ENCODE peak calls at places on chromosomes 5 and 9, in seven cellular contexts. Q is SK-N-SH, Z is fibroblast of lung, A is type B pancreatic cell, L is neural crest cell, S is bronchial epithelial cell, G is GM13977. T is an unnamed sample.

GRCh38 chr9:81573415-81574321 is 115.7 kb downstream of the TLE1 start:
- DNase-seq in Q (no peak), Z (no peak), A (no peak), L (no peak), S (no peak), G (no peak), T (no peak)

GRCh38 chr9:35515766-35516165 is 25.9 kb downstream of the RUSC2 start:
- DNase-seq in Q (no peak), Z (no peak), A (no peak), L (no peak), S (peak), G (no peak), T (no peak)

GRCh38 chr9:135461936-135462335 is 17.6 kb upstream of the PPP1R26 start:
- DNase-seq in Q (no peak), Z (no peak), A (no peak), L (no peak), S (no peak), G (no peak), T (no peak)

GRCh38 chr9:96071245-96072124 is 196.0 kb downstream of the ERCC6L2 start:
- DNase-seq in Q (peak), Z (peak), A (no peak), L (peak), S (peak), G (peak), T (no peak)

GRCh38 chr5:67530609-67531255 is 334.1 kb upstream of the CD180 start:
- DNase-seq in Q (peak), Z (peak), A (no peak), L (no peak), S (no peak), G (no peak), T (no peak)

GRCh38 chr9:77897292-77897691 is 134.3 kb downstream of the GNAQ start:
- DNase-seq in Q (peak), Z (peak), A (no peak), L (no peak), S (no peak), G (no peak), T (no peak)

GRCh38 chr9:89606049-89606481 is 1.3 kb downstream of the GADD45G start:
- DNase-seq in Q (peak), Z (peak), A (no peak), L (peak), S (peak), G (peak), T (no peak)

GRCh38 chr5:127685662-127686061 is 17.5 kb upstream of the CCDC192 start:
- DNase-seq in Q (no peak), Z (peak), A (no peak), L (no peak), S (peak), G (no peak), T (no peak)

GRCh38 chr5:138490648-138491283 is 25.5 kb downstream of the EGR1 start:
- DNase-seq in Q (no peak), Z (no peak), A (no peak), L (no peak), S (no peak), G (no peak), T (no peak)

GRCh38 chr5:134071850-134072207 is 42.7 kb upstream of the TCF7 start:
- DNase-seq in Q (no peak), Z (no peak), A (no peak), L (no peak), S (no peak), G (no peak), T (no peak)

GRCh38 chr5:134069553-134069952 is 44.9 kb upstream of the TCF7 start:
- DNase-seq in Q (no peak), Z (no peak), A (no peak), L (no peak), S (no peak), G (no peak), T (no peak)

GRCh38 chr5:134072471-134073220 is 41.8 kb upstream of the TCF7 start:
- DNase-seq in Q (no peak), Z (no peak), A (no peak), L (no peak), S (peak), G (no peak), T (no peak)

GRCh38 chr5:134070979-134071849 is 43.3 kb upstream of the TCF7 start:
- DNase-seq in Q (no peak), Z (no peak), A (no peak), L (peak), S (no peak), G (peak), T (no peak)

DNA sequence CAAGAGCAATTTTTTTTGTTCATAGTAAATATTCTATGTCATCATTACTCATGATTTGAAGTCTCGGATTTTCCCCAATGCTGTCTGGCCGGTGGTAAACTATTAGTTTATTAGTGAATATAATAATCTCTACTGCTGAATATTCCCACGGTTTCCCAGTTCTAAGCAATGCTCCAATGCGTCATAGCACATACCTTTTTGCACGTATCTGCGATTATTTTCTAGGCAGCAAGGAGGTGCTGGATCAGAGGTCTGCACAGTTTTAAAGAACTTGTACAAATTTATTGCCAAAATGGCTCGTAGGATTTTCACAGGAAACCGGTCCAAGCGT is 43.9 kb upstream of the TCF7 start:
- DNase-seq in Q (no peak), Z (no peak), A (no peak), L (no peak), S (peak), G (no peak), T (no peak)
- TF ChIP-seq CTCF in Q (no peak), Z (no peak), A (no peak), L (peak), S (peak), G (peak), T (peak)

DNA sequence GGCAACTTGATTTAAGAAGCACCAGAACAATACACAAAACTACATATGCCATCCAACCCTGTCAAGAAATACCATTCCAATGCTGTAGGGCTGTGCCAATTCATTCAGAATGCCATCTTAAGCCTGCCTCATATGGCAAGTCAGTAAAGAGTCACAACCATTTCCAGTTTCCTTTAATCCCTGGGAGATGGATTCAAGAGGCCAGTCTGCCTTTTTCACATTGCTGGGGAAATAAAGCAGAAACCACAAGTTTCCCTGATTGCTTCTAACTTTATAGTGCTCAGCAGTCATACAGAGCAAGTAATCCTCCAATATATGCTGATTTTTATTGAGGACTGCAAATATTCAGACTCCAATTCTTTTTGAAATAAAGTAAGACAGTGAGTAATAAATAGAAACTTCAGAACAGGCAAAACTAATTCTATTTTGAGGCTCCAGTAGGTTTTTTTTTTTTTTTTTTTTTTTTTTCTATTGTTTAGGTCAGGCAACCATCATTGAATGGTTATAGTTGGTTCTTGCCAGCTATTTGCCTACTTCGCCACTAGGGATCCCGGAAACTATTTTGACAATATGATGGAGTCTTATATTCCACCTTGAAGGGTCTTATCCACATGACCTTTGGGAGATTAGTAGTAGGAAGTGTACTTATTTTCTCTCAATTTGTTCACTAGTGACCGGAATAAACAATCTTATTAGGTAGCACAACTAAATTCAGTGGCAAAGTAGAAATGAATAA is 400.9 kb upstream of the MEF2C start:
- DNase-seq in Q (no peak), Z (no peak), A (no peak), L (no peak), S (no peak), G (no peak), T (no peak)
- TF ChIP-seq CTCF in Q (peak), Z (no peak), A (peak), L (peak), S (no peak), G (no peak), T (no peak)

DNA sequence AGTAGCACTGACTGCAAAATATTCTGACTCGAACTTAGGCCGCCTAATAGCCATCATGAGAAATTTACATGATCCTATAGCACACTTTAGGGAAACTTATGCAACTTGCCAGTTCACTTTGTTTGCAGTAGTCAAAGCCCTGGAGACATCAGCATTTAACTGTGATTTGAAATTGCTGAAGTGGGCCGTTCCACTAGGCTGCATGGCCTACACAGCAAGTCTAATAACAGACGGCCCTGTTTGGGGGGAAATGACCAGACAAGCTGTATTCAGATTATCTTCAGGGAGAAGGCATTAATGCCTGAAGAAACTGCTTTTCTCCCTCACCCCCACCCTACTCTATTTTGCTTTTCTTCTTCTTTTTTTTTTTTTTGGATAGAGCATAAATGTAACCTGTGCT is 1928.4 kb upstream of the WWC1 start:
- DNase-seq in Q (no peak), Z (no peak), A (no peak), L (no peak), S (no peak), G (no peak), T (no peak)
- TF ChIP-seq CTCF in Q (no peak), Z (no peak), A (no peak), L (no peak), S (no peak), G (no peak), T (no peak)

DNA sequence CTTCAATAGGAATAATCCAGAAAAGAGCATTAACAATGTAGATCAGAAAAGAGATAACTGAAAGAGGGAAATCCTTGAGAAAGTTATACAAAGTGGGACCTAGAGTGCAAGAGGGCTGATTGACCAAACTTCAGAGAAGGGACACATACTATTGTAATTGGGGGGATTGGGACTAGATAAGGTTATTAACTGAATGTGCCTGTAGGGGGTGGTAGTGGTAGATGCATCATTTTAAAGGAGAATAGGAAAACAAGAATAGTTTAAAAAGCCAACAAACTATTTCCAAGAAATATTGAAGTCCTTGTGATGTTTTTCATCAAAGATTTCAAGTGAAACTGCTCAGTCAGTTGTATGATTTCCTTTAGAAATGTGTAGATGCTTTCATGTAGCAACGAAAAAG is 468.5 kb downstream of the TAF11L14 start:
- DNase-seq in Q (no peak), Z (no peak), A (no peak), L (no peak), S (no peak), G (no peak), T (no peak)
- TF ChIP-seq CTCF in Q (peak), Z (no peak), A (no peak), L (no peak), S (no peak), G (no peak), T (no peak)

DNA sequence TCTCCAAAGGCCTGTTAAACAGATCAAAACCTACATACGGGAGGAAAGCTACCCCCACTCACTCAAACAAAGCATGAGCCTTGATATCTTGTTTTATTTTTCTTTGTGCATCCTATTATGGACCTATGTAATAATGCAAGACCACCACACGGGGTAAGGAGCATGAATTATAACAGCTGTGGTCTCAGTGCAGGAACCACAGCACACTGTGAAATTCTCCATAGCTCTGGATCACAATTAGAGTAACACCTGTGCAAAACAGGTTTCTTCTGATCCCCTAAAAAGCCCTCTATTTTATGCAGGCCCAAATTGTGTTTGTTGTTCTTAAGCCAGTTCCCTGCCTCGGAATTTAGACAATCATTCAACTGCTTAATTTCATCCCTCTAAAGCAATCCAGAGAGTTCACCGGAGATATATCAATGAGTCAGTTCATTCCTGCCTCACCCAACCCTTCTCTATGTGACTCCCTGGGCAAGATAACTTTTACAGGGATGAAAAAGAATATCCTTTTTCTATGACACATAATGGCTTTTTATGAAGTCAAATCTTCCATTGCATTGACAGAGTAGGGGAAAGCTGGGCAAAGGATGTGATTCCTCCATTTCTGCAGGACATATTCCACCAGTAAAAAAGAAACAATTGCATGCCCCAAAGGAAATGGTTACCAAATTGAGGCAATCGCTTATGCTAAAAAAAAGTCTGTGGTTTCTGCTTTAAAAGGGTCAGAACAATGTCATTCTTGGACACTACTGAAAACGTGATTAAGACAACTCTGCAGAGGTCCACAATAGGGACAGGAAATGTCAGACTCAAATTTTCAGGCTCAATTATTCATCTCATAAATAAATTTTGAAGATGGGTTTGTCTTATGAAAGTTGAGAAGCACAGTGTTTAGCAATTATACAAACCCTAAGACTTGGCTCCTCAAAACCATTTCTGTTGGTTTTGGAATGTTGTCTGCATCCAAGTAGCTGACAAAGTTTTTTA is 41.6 kb upstream of the FST start:
- DNase-seq in Q (no peak), Z (peak), A (no peak), L (no peak), S (peak), G (no peak), T (no peak)
- TF ChIP-seq CTCF in Q (peak), Z (no peak), A (peak), L (no peak), S (no peak), G (no peak), T (no peak)

GRCh38 chr5:37496902-37497445 is 117.9 kb downstream of the WDR70 start:
- DNase-seq in Q (no peak), Z (no peak), A (no peak), L (no peak), S (no peak), G (no peak), T (no peak)

GRCh38 chr5:37495668-37496067 is 116.5 kb downstream of the WDR70 start:
- DNase-seq in Q (no peak), Z (peak), A (no peak), L (no peak), S (peak), G (no peak), T (no peak)

GRCh38 chr5:37492778-37493555 is 113.8 kb downstream of the WDR70 start:
- DNase-seq in Q (no peak), Z (no peak), A (no peak), L (no peak), S (no peak), G (no peak), T (no peak)

GRCh38 chr5:37494756-37495155 is 115.6 kb downstream of the WDR70 start:
- DNase-seq in Q (no peak), Z (peak), A (no peak), L (no peak), S (peak), G (no peak), T (no peak)

GRCh38 chr5:37495210-37495609 is 116.1 kb downstream of the WDR70 start:
- DNase-seq in Q (no peak), Z (peak), A (no peak), L (no peak), S (peak), G (no peak), T (no peak)
- TF ChIP-seq CTCF in Q (peak), Z (no peak), A (no peak), L (no peak), S (no peak), G (no peak), T (peak)

DNA sequence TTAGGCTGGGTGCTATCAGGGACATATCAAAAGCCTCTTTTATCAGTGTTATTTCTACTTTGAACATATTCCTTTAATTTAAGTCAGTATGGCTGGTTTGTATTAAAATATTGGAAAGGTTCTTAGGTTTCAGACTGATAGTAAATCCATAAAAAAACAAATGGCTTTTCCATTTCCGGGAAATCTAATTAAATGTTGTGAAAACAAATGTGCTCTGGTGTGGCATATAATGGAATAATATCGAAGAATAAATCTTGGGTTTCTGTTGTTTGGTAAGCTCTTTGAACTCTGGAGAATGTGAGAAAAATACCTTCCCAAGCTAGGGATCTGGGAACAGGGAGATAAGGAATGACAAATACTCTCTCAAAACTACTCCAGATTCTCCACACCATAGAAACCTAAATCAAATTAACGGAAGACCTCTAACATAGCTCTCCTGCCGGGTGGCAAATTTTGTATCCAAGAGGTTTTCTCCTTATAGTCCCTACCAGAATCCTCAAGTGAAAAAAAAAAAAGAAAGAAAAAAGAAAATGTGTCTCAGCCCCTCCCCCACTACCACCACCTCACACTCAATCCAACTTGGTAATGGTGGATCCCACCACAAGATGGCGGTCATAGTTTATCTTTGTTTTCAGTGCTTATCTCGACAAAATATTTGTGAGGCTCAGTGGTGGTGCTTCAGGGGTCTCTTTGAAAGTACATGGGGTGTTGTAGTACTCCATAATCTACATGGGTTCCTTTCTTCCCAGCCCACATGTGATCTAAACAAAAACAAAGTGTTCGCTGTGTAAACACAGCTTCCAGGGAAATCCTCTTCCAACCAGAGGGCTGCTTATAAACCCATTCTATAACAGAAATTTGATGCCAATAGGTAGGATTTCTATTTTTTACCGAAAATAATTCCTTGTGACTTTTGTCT is 54.6 kb upstream of the FST start:
- DNase-seq in Q (peak), Z (no peak), A (no peak), L (peak), S (no peak), G (no peak), T (no peak)
- TF ChIP-seq CTCF in Q (peak), Z (peak), A (peak), L (peak), S (no peak), G (peak), T (peak)